ENCODE peak calls at places on chromosomes 6 and 20, in eight cellular contexts. H, R, D, Z, T, O, B and L are unnamed samples.

GRCh38 chr6:39053854-39054576 is 5.4 kb downstream of the GLP1R start:
- DNase-seq in T (no peak), O (no peak), D (no peak), Z (no peak), H (no peak), R (no peak), B (peak; percentile 50), L (no peak)

GRCh38 chr6:27825025-27825823 is 87.0 kb downstream of the OR2B2 start:
- DNase-seq in O (no peak), H (no peak), Z (no peak), D (no peak), B (no peak), T (no peak), R (no peak), L (no peak)

GRCh38 chr6:6758915-6759654 is 170.6 kb downstream of the LY86 start:
- DNase-seq in R (peak; percentile 21), B (peak; percentile 61), D (peak; percentile 74), O (peak; percentile 47), T (peak; percentile 79), H (peak; percentile 66), Z (peak; percentile 71), L (peak; percentile 83)

GRCh38 chr20:31764641-31765305 is 25.7 kb downstream of the TPX2 start:
- DNase-seq in H (no peak), D (no peak), R (no peak), B (no peak), Z (no peak), O (no peak), T (no peak), L (no peak)

GRCh38 chr20:37347891-37348642 is 2.1 kb downstream of the SRC start:
- DNase-seq in D (no peak), Z (no peak), H (no peak), R (no peak), T (no peak), B (no peak), O (peak; percentile 26), L (no peak)

GRCh38 chr6:157172088-157172768 is 151.1 kb downstream of the TMEM242 start:
- DNase-seq in B (no peak), D (no peak), R (no peak), H (no peak), O (no peak), Z (no peak), T (no peak), L (no peak)

GRCh38 chr20:2741463-2741862 is 48.9 kb downstream of the EBF4 start:
- DNase-seq in Z (no peak), T (no peak), O (no peak), B (no peak), H (no peak), R (no peak), D (no peak), L (no peak)

GRCh38 chr20:62914970-62915457 is 11.3 kb downstream of the DIDO1 start:
- DNase-seq in B (no peak), T (peak; percentile 59), H (no peak), Z (no peak), O (peak; percentile 49), D (no peak), R (peak; percentile 41), L (no peak)

GRCh38 chr6:32187009-32187709 is 2.8 kb downstream of the PBX2 start:
- DNase-seq in D (no peak), T (no peak), H (no peak), Z (peak; percentile 35), R (no peak), B (no peak), O (no peak), L (no peak)
- H3K4me1 ChIP-seq in D (no peaks in the 10 kb centered on the region), T (peaks cover 76% of the 10 kb centered on the region), H (peaks cover 82% of the 10 kb centered on the region), Z (peaks cover 5% of the 10 kb centered on the region), R (peaks cover 36% of the 10 kb centered on the region), B (peaks cover 39% of the 10 kb centered on the region), O (peaks cover 20% of the 10 kb centered on the region), L (peaks cover 78% of the 10 kb centered on the region)

DNA sequence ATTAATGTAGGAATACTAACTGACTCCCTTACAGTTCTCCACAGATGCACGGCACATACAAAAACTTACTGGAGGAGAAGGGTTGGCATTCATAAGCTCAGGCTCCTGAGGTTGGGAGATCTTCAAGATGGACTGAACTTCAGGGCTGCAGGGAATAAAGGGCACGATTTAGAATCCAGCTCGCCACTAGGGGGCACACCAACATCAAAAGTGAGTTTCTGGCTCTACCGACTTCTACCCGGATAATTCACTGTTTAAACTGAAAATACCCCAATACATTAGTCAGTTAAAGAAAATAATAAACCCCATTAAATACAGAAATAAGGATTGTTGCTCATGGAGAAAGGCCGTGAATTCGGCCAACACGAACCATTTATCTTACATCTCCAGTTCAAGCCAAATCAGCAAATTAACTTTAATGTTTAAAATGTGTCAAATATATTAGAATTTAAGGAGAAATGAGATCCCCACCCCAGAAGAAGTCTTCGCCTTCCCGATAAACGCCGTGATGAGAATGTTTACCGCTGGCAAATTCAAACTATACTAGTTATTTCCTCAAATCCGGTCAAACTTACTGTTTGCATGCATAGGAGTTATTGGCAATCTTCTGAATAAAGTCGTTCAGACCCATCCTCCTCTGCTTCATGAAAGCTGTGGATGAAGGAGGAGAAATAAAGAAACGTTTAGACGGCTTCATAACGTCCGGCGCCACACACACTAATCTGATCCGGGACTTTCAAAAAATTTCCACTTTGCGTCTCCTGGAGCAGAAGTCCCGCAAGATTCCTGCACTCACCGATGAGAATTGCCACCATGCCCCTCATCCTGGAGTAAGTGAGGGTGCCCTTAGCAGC is 121.7 kb upstream of the SLC2A12 start:
- DNase-seq in Z (peak; percentile 91), R (peak; percentile 82), B (peak; percentile 90), H (peak; percentile 87), O (peak; percentile 67), D (peak; percentile 95), T (peak; percentile 63), L (peak; percentile 96)
- TF ChIP-seq EP300 in Z (no peak), R (no peak), B (no peak), H (no peak), O (no peak), D (no peak), T (no peak), L (no peak)

DNA sequence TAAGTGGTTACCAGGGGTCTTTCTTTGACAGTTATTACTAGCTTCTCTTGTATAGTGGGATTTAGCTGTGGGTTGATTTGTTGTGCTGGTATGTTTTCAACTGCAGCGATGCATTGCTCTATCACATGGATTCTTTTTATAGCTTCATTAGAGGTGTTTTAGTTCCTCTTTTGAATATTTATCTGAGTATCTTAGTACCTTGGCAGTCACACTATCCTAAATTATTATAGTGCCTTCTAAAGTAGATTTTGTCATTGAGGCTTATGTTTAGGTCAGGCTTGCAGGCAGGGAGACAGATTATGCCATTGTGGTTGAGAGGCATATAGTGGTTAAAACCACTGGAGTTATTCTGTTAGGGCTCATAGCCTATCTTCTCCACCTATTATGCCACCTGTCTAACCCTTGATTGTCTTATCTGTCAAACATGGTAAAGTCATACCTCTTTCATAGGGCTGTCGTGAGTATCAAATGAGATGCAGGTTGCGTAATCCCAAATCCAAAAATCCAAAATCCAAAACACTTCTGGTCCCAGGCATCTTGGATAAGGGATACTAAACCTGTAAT is 49.3 kb downstream of the KCNS1 start:
- DNase-seq in T (no peak), H (no peak), O (no peak), D (no peak), B (no peak), R (no peak), Z (no peak), L (no peak)
- H3K4me1 ChIP-seq in T (no peaks in the 10 kb centered on the region), H (peaks cover 37% of the 10 kb centered on the region), O (peaks cover 3% of the 10 kb centered on the region), D (no peaks in the 10 kb centered on the region), B (peaks cover 10% of the 10 kb centered on the region), R (peaks cover 5% of the 10 kb centered on the region), Z (no peaks in the 10 kb centered on the region), L (peaks cover 3% of the 10 kb centered on the region)

GRCh38 chr6:52663120-52663934 is 7.6 kb upstream of the TMEM14A start:
- DNase-seq in D (no peak), B (peak; percentile 70), R (peak; percentile 69), Z (peak; percentile 31), O (peak; percentile 69), H (peak; percentile 44), T (peak; percentile 56), L (no peak)
- TF ChIP-seq EP300 in D (no peak), B (no peak), R (no peak), Z (peak; percentile 5), O (no peak), H (no peak), T (no peak), L (no peak)

GRCh38 chr6:149863596-149863845 is 638 bp downstream of the LRP11 start:
- DNase-seq in H (no peak), Z (no peak), B (no peak), T (no peak), D (no peak), R (no peak), O (no peak), L (no peak)
- H3K4me1 ChIP-seq in H (peaks cover 54% of the 10 kb centered on the region), Z (peaks cover 6% of the 10 kb centered on the region), B (peaks cover 13% of the 10 kb centered on the region), T (peaks cover 33% of the 10 kb centered on the region), D (peaks cover 16% of the 10 kb centered on the region), R (peaks cover 57% of the 10 kb centered on the region), O (peaks cover 14% of the 10 kb centered on the region), L (peaks cover 4% of the 10 kb centered on the region)

DNA sequence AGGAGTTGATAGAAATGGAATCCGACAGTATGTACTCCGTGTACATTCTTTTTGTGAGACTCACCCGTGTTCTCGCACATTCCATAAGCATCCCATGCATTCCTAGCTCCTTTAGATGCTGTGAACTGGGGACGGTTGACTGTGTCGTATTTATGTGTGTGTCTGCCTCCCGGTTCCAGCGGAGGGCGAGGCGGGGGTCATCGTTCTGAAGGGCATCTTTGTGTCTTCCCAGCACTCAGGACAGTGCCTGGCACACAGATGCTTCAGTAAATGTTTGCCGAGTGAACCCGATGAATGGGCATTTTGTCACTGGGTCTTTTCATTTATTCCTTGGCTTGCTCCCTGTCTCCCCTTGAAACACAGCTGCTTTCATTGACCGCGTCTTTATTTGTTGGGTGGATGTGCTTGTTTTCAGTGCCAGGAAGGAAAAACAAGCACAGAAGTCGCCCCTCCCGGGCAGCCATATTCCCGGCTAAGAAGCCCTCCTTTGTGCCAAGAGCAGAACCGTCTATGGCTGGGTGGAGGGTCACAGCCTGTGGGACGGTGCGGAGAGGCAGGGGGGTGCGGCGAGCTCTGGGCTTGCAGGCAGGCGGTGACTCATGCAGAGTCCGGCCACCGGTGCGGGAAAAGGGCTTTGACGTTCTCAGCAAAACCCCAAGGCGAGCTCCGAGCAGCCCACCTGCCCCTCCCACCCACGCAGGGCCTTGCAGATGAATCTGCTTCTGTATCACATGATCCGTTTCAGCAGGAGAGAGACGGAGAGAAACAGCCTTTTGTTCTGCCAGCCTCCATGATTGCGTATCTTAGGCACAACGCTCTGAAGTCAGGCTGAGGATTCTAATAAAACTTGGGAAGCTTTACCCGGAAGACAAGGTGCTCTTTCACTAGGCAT is 11.2 kb upstream of the PSMG4 start:
- DNase-seq in R (peak; percentile 24), O (peak; percentile 81), D (peak; percentile 67), H (peak; percentile 46), T (peak; percentile 80), B (peak; percentile 64), Z (peak; percentile 65), L (no peak)
- TF ChIP-seq EP300 in R (no peak), O (no peak), D (no peak), H (no peak), T (no peak), B (no peak), Z (no peak), L (no peak)

DNA sequence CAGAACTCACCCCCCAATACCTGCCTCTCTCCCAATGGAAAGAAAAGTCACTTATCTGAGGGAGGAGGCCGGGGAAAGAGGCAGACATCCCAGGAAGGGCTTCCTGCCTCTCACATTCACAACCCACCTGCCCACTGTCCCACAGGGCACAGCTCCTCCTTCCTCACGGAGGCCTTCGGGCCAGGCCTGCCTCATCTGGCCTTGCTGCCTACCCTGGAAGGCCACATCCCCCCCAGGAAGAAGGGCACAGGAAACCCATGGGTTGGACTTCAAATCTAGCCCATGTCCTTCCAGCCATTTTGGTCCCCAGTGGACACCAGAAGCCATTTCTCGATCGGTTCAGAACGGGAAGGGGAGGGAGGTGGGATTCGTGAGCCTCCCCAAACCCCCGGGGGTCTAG is 162.0 kb downstream of the PREX1 start:
- DNase-seq in H (no peak), B (no peak), R (no peak), T (no peak), D (no peak), O (no peak), Z (no peak), L (no peak)
- H3K4me1 ChIP-seq in H (peaks cover 34% of the 10 kb centered on the region), B (no peaks in the 10 kb centered on the region), R (no peaks in the 10 kb centered on the region), T (peaks cover 10% of the 10 kb centered on the region), D (no peaks in the 10 kb centered on the region), O (peaks cover 19% of the 10 kb centered on the region), Z (peaks cover 9% of the 10 kb centered on the region), L (peaks cover 12% of the 10 kb centered on the region)